ENCODE peak calls at places on chromosomes 4 and X, in ten cellular contexts. W, E, P, T, Z, R, M, F, B and J are unnamed samples.

GRCh38 chrX:72018277-72019112 is 107.8 kb downstream of the NHSL2 start:
- DNase-seq in E (peak; percentile 79), W (peak; percentile 77), M (peak; percentile 85), Z (peak; percentile 40), P (peak; percentile 87), R (peak; percentile 61), B (peak; percentile 71), T (peak; percentile 65), F (peak; percentile 98), J (no peak)

GRCh38 chr4:41064953-41065352 is 149.4 kb downstream of the APBB2 start:
- DNase-seq in M (no peak), Z (no peak), W (no peak), F (no peak), R (no peak), P (no peak), T (no peak), E (no peak), B (no peak), J (no peak)

GRCh38 chr4:120466429-120466828 is 399.8 kb upstream of the MAD2L1 start:
- DNase-seq in W (no peak), P (no peak), M (no peak), F (peak; percentile 22), B (no peak), Z (no peak), R (no peak), E (no peak), T (no peak), J (no peak)

GRCh38 chrX:920234-920799 is 289.7 kb downstream of the SHOX start:
- DNase-seq in T (no peak), M (peak; percentile 94), R (no peak), W (no peak), F (no peak), B (peak; percentile 7), E (no peak), P (no peak), Z (no peak), J (no peak)

GRCh38 chr4:95929448-95930064 is 89.7 kb downstream of the PDHA2 start:
- DNase-seq in P (no peak), W (no peak), T (no peak), B (no peak), R (no peak), F (no peak), E (no peak), Z (no peak), M (no peak), J (no peak)

GRCh38 chrX:13293700-13294099 is 26.2 kb downstream of the ATXN3L start:
- DNase-seq in M (no peak), T (no peak), R (no peak), B (no peak), F (peak; percentile 40), Z (no peak), W (peak; percentile 95), P (no peak), E (no peak), J (peak; percentile 41)

GRCh38 chr4:26074672-26075071 is 160.7 kb downstream of the SMIM20 start:
- DNase-seq in B (no peak), P (no peak), F (no peak), W (no peak), M (no peak), E (no peak), R (no peak), T (no peak), Z (no peak), J (no peak)

GRCh38 chr4:155900402-155900801 is 3.1 kb upstream of the TDO2 start:
- DNase-seq in E (no peak), B (no peak), T (no peak), M (peak; percentile 73), W (peak; percentile 13), R (no peak), F (no peak), P (no peak), Z (no peak), J (no peak)

GRCh38 chr4:126241631-126242030 is 926.9 kb downstream of the FAT4 start:
- DNase-seq in R (no peak), B (no peak), M (no peak), P (no peak), W (no peak), F (no peak), Z (no peak), T (no peak), E (no peak), J (no peak)

GRCh38 chr4:87973283-87974169 is 2.0 kb upstream of the SPP1 start:
- DNase-seq in E (no peak), P (peak; percentile 43), W (peak; percentile 79), B (peak; percentile 85), M (peak; percentile 94), F (peak; percentile 63), Z (peak; percentile 50), R (peak; percentile 76), T (no peak), J (peak; percentile 79)

GRCh38 chrX:142238536-142238935 is 33.4 kb upstream of the MAGEC2 start:
- DNase-seq in B (peak; percentile 89), P (no peak), W (no peak), E (no peak), F (no peak), R (no peak), M (no peak), T (no peak), Z (no peak), J (no peak)

GRCh38 chr4:123398151-123398802 is 1.7 kb downstream of the SPRY1 start:
- DNase-seq in R (peak; percentile 44), E (peak; percentile 54), T (peak; percentile 30), Z (peak; percentile 60), P (peak; percentile 82), M (peak; percentile 66), F (peak; percentile 68), W (peak; percentile 68), B (peak; percentile 32), J (no peak)

GRCh38 chrX:27964432-27964831 is 16.8 kb downstream of the DCAF8L1 start:
- DNase-seq in W (peak; percentile 16), F (no peak), B (no peak), M (no peak), T (no peak), P (no peak), Z (no peak), E (no peak), R (no peak), J (no peak)

GRCh38 chr4:7646384-7647061 is 211.8 kb upstream of the PSAPL1 start:
- DNase-seq in E (no peak), F (no peak), B (no peak), R (no peak), T (no peak), P (no peak), W (no peak), M (no peak), Z (no peak), J (no peak)

GRCh38 chrX:134990475-134991473 is at the start of gene SMIM10:
- DNase-seq in E (peak; percentile 2), F (peak; percentile 80), Z (no peak), W (peak; percentile 29), M (peak; percentile 87), T (no peak), B (no peak), R (peak; percentile 8), P (peak; percentile 75), J (no peak)

GRCh38 chrX:38151426-38151825 is 69.2 kb downstream of the SRPX start:
- DNase-seq in W (no peak), E (no peak), M (peak; percentile 24), B (peak; percentile 68), P (no peak), Z (no peak), T (no peak), R (no peak), F (no peak), J (no peak)

GRCh38 chr4:135267148-135267878 is 1065.7 kb upstream of the PABPC4L start:
- DNase-seq in Z (no peak), M (peak; percentile 10), B (no peak), P (no peak), F (no peak), R (no peak), W (no peak), E (no peak), T (no peak), J (no peak)

GRCh38 chr4:22454955-22455354 is 60.9 kb downstream of the ADGRA3 start:
- DNase-seq in B (no peak), R (no peak), F (peak; percentile 8), E (no peak), Z (no peak), P (no peak), W (no peak), T (no peak), M (no peak), J (no peak)

GRCh38 chrX:14777484-14777883 is 95.4 kb downstream of the FANCB start:
- DNase-seq in F (no peak), B (no peak), W (peak; percentile 47), M (peak; percentile 31), Z (no peak), T (no peak), P (no peak), E (no peak), R (no peak), J (no peak)

GRCh38 chr4:128840711-128841318 is 31.3 kb downstream of the JADE1 start:
- DNase-seq in T (no peak), P (no peak), F (no peak), M (no peak), E (no peak), Z (no peak), W (no peak), B (no peak), R (no peak), J (no peak)

GRCh38 chrX:47177079-47177478 is 16.6 kb upstream of the UBA1 start:
- DNase-seq in T (no peak), F (no peak), R (no peak), W (no peak), P (no peak), Z (no peak), E (no peak), B (no peak), M (no peak), J (no peak)

GRCh38 chr4:159398236-159398638 is 295.4 kb downstream of the RAPGEF2 start:
- DNase-seq in T (no peak), R (no peak), Z (no peak), W (no peak), E (no peak), F (no peak), B (peak; percentile 37), M (peak; percentile 48), P (no peak), J (no peak)

GRCh38 chrX:85243761-85244410 is at the start of the genes SATL1 and ZNF711:
- DNase-seq in Z (peak; percentile 44), R (peak; percentile 48), P (peak; percentile 44), M (peak; percentile 0), E (no peak), T (no peak), B (peak; percentile 44), W (peak; percentile 2), F (peak; percentile 52), J (peak; percentile 60)

GRCh38 chrX:49120104-49120503 is 3.4 kb downstream of the GPKOW start:
- DNase-seq in F (no peak), E (no peak), B (peak; percentile 22), M (no peak), R (no peak), Z (no peak), T (no peak), P (peak; percentile 7), W (no peak), J (no peak)

GRCh38 chr4:121705521-121705920 is 8.7 kb upstream of the ANXA5 start:
- DNase-seq in B (no peak), R (no peak), W (no peak), P (no peak), Z (no peak), T (no peak), F (no peak), M (no peak), E (no peak), J (no peak)

GRCh38 chr4:40253906-40254305 is 57.1 kb downstream of the RHOH start:
- DNase-seq in T (no peak), B (no peak), F (no peak), P (no peak), R (no peak), M (no peak), W (no peak), E (no peak), Z (no peak), J (no peak)

GRCh38 chrX:2478546-2479419 is 22.0 kb downstream of the DHRSX start:
- DNase-seq in F (no peak), T (no peak), P (no peak), E (no peak), B (no peak), R (no peak), W (no peak), Z (no peak), M (no peak), J (no peak)